ENCODE peak calls at places on chromosomes 7 and 10, in four cellular contexts. N, J, P and C are unnamed samples.

GRCh38 chr10:82880776-82881175 is 1005.8 kb downstream of the NRG3 start:
- DNase-seq in P (no peak), N (no peak), J (no peak), C (no peak)

GRCh38 chr10:74855027-74855426 is 28.6 kb downstream of the KAT6B start:
- DNase-seq in P (no peak), N (no peak), J (no peak), C (no peak)

GRCh38 chr7:133691727-133692450 is 435.3 kb upstream of the LRGUK start:
- DNase-seq in N (no peak), J (no peak), P (no peak), C (no peak)

GRCh38 chr10:89100680-89101079 is 106.4 kb downstream of the CH25H start:
- DNase-seq in J (no peak), N (no peak), P (peak; percentile 73), C (no peak)

GRCh38 chr10:46028584-46029570 is 1.5 kb downstream of the NCOA4 start:
- DNase-seq in P (peak; percentile 64), J (peak; percentile 77), N (peak; percentile 44), C (no peak)

GRCh38 chr10:49700997-49701396 is 21.5 kb downstream of the C10orf53 start:
- DNase-seq in P (no peak), J (peak; percentile 80), N (no peak), C (no peak)

GRCh38 chr7:7104314-7104698 is 78.0 kb upstream of the C1GALT1 start:
- DNase-seq in J (no peak), P (no peak), N (no peak), C (no peak)

GRCh38 chr10:71032887-71033286 is 144.5 kb upstream of the PCBD1 start:
- DNase-seq in J (no peak), N (no peak), P (no peak), C (no peak)

GRCh38 chr10:23173549-23174074 is 18.5 kb upstream of the PTF1A start:
- DNase-seq in P (no peak), J (peak; percentile 49), N (no peak), C (no peak)

GRCh38 chr10:125079091-125079600 is 81.2 kb downstream of the CTBP2 start:
- DNase-seq in J (no peak), N (no peak), P (no peak), C (no peak)

GRCh38 chr7:121546632-121547340 is 150.7 kb upstream of the FAM3C start:
- DNase-seq in P (no peak), J (no peak), N (no peak), C (no peak)

GRCh38 chr7:11737723-11738122 is 94.3 kb downstream of the THSD7A start:
- DNase-seq in J (no peak), P (no peak), N (no peak), C (no peak)

GRCh38 chr7:122219253-122219865 is 75.3 kb upstream of the AASS start:
- DNase-seq in P (peak; percentile 12), J (peak; percentile 61), N (no peak), C (no peak)

GRCh38 chr7:137130751-137131158 is 212.8 kb downstream of the PTN start:
- DNase-seq in P (peak; percentile 44), J (peak; percentile 13), N (no peak), C (no peak)

GRCh38 chr7:545470-545869 is 25.8 kb upstream of the PDGFA start:
- DNase-seq in N (no peak), P (no peak), J (no peak), C (no peak)

GRCh38 chr7:45268013-45268412 is 110.4 kb downstream of the RAMP3 start:
- DNase-seq in N (no peak), J (no peak), P (no peak), C (no peak)

GRCh38 chr7:106613861-106614560 is 46.9 kb downstream of the CCDC71L start:
- DNase-seq in J (no peak), N (no peak), P (peak; percentile 47), C (no peak)

GRCh38 chr10:44056947-44057811 is 327.7 kb downstream of the CXCL12 start:
- DNase-seq in J (no peak), P (no peak), N (no peak), C (no peak)

GRCh38 chr10:61397175-61397986 is 55.8 kb downstream of the TMEM26 start:
- DNase-seq in P (peak; percentile 13), J (no peak), N (no peak), C (no peak)

GRCh38 chr7:99563650-99564049 is 5.2 kb downstream of the ZNF655 start:
- DNase-seq in P (peak; percentile 88), N (no peak), J (no peak), C (no peak)

GRCh38 chr7:127968547-127968946 is 62.7 kb downstream of the LRRC4 start:
- DNase-seq in N (no peak), P (no peak), J (no peak), C (no peak)